ENCODE peak calls at places on chromosomes 3 and 15, in six cellular contexts. U is H4; D is T-cell; C is tibial artery; I is sciatic nerve; N is activated T-cell treated with anti-CD3 and anti-CD28 coated beads, Interleukin-2, amount 50 U/mL, for 72 hours. E is an unnamed sample.

GRCh38 chr3:187521546-187521945 is 148.6 kb downstream of the SST start:
- DNase-seq in D (no peak), I (no peak), U (no peak), N (no peak), C (no peak), E (no peak)

GRCh38 chr3:8460815-8461482 is 40.7 kb upstream of the LMCD1 start:
- DNase-seq in I (no peak), D (no peak), U (no peak), N (no peak), C (no peak), E (no peak)

GRCh38 chr3:13032206-13032605 is 41.0 kb downstream of the IQSEC1 start:
- DNase-seq in I (no peak), U (no peak), C (no peak), D (no peak), N (no peak), E (no peak)

GRCh38 chr3:115961390-115961789 is 338.1 kb downstream of the GAP43 start:
- DNase-seq in I (no peak), C (no peak), N (no peak), D (no peak), U (no peak), E (no peak)

GRCh38 chr3:7630925-7631324 is 770.0 kb downstream of the GRM7 start:
- DNase-seq in N (no peak), C (no peak), D (no peak), U (peak), I (peak), E (peak)

GRCh38 chr15:85762756-85763127 is 32.0 kb downstream of the KLHL25 start:
- DNase-seq in I (no peak), C (no peak), U (no peak), D (no peak), N (no peak), E (no peak)

GRCh38 chr3:160748226-160748625 is 7.8 kb upstream of the PPM1L start:
- DNase-seq in D (no peak), I (no peak), N (no peak), C (no peak), U (no peak), E (no peak)

GRCh38 chr3:42659451-42660130 is 6.1 kb downstream of the ZBTB47 start:
- DNase-seq in U (no peak), D (no peak), N (no peak), C (peak), I (no peak), E (peak)

GRCh38 chr3:25582242-25582641 is 82.5 kb downstream of the TOP2B start:
- DNase-seq in U (peak), C (no peak), N (no peak), I (no peak), D (no peak), E (no peak)

GRCh38 chr3:57889807-57890206 is 118.4 kb upstream of the FLNB start:
- DNase-seq in N (no peak), U (no peak), C (no peak), I (no peak), D (no peak), E (no peak)

GRCh38 chr15:76197703-76198455 is 113.4 kb downstream of the ETFA start:
- DNase-seq in C (peak), D (no peak), U (peak), N (no peak), I (peak), E (no peak)

GRCh38 chr15:45634442-45635190 is at the start of gene SQOR:
- DNase-seq in N (peak), U (peak), D (peak), C (peak), I (peak), E (peak)

GRCh38 chr3:50515565-50516047 is 12.2 kb upstream of the CACNA2D2 start:
- DNase-seq in D (no peak), I (no peak), C (no peak), N (no peak), U (no peak), E (no peak)

GRCh38 chr3:172751188-172751571 is 654 bp downstream of the ECT2 start:
- DNase-seq in N (no peak), D (no peak), C (no peak), I (no peak), U (no peak), E (peak)

GRCh38 chr15:80310776-80311175 is 58.8 kb upstream of the CTXND1 start:
- DNase-seq in N (no peak), I (no peak), C (no peak), U (no peak), D (no peak), E (no peak)

GRCh38 chr3:48507256-48508061 is 3.5 kb upstream of the SHISA5 start:
- DNase-seq in C (peak), D (peak), I (no peak), N (peak), U (peak), E (peak)

GRCh38 chr3:127050733-127051132 is 67.8 kb downstream of the PLXNA1 start:
- DNase-seq in C (peak), U (no peak), D (no peak), N (no peak), I (peak), E (no peak)

GRCh38 chr3:21292971-21293370 is 458.0 kb downstream of the ZNF385D start:
- DNase-seq in N (no peak), D (no peak), I (no peak), C (no peak), U (no peak), E (no peak)

GRCh38 chr15:40047413-40048154 is 8.6 kb upstream of the SRP14 start:
- DNase-seq in N (peak), U (no peak), C (peak), I (no peak), D (peak), E (no peak)

GRCh38 chr3:165466856-165467255 is 270.7 kb upstream of the SLITRK3 start:
- DNase-seq in C (no peak), D (no peak), N (no peak), I (no peak), U (no peak), E (no peak)

GRCh38 chr3:44682182-44682896 is 30.1 kb upstream of the ZNF502 start:
- DNase-seq in D (no peak), U (no peak), C (no peak), N (no peak), I (no peak), E (no peak)

GRCh38 chr3:179512398-179512797 is 50.3 kb upstream of the ACTL6A start:
- DNase-seq in N (no peak), I (no peak), D (no peak), C (no peak), U (no peak), E (no peak)

GRCh38 chr3:187916072-187916471 is 170.8 kb upstream of the BCL6 start:
- DNase-seq in N (no peak), D (no peak), I (no peak), C (no peak), U (no peak), E (no peak)

GRCh38 chr3:158911586-158911985 is 109.7 kb downstream of the MFSD1 start:
- DNase-seq in N (no peak), D (no peak), I (no peak), C (no peak), U (no peak), E (no peak)

GRCh38 chr3:178152010-178152409 is 384.2 kb upstream of the KCNMB2 start:
- DNase-seq in I (no peak), N (no peak), U (peak), D (no peak), C (no peak), E (no peak)

GRCh38 chr3:126395846-126396513 is 1.3 kb downstream of the CFAP100 start:
- DNase-seq in C (peak), I (peak), U (no peak), N (no peak), D (no peak), E (no peak)

GRCh38 chr3:101725192-101725889 is 927 bp downstream of the CEP97 start:
- DNase-seq in N (peak), U (no peak), C (peak), I (peak), D (no peak), E (peak)

GRCh38 chr3:45332493-45332892 is 55.9 kb upstream of the LARS2 start:
- DNase-seq in D (no peak), N (no peak), I (no peak), C (no peak), U (no peak), E (no peak)

GRCh38 chr3:71450985-71451560 is 132.5 kb downstream of the FOXP1 start:
- DNase-seq in U (no peak), C (no peak), N (no peak), D (no peak), I (no peak), E (no peak)

GRCh38 chr3:111509308-111509707 is 32.7 kb upstream of the CD96 start:
- DNase-seq in D (no peak), I (no peak), C (no peak), N (no peak), U (no peak), E (no peak)

E was measured in HuH-7.